ENCODE peak calls at places on chromosome 6, in nine cellular contexts. E, P, B, L, R, N, Q, H and U are unnamed samples.

GRCh38 chr6:133646021-133646682 is 242.8 kb upstream of the TCF21 start:
- DNase-seq in Q (no peak), L (no peak), N (no peak), H (no peak), E (no peak), B (no peak), P (no peak), R (no peak), U (no peak)

GRCh38 chr6:89828988-89829590 is 591 bp upstream of the CASP8AP2 start:
- DNase-seq in R (no peak), Q (no peak), N (no peak), H (peak; percentile 26), L (peak; percentile 25), B (no peak), P (no peak), E (no peak), U (no peak)

GRCh38 chr6:144377586-144377985 is 92.5 kb downstream of the UTRN start:
- DNase-seq in H (no peak), E (no peak), Q (no peak), P (no peak), R (no peak), N (no peak), B (no peak), L (no peak), U (no peak)

GRCh38 chr6:169891421-169891820 is 140.0 kb downstream of the ERMARD start:
- DNase-seq in R (no peak), L (no peak), H (no peak), N (no peak), E (no peak), Q (no peak), P (no peak), B (no peak), U (peak; percentile 25)

GRCh38 chr6:111549744-111550143 is 55.9 kb downstream of the TRAF3IP2 start:
- DNase-seq in H (no peak), Q (no peak), N (no peak), E (no peak), L (no peak), B (no peak), R (no peak), P (no peak), U (no peak)

GRCh38 chr6:106334646-106335448 is 9.3 kb upstream of the ATG5 start:
- DNase-seq in H (peak; percentile 24), E (no peak), N (no peak), P (no peak), B (peak; percentile 51), L (peak; percentile 61), Q (peak; percentile 17), R (peak; percentile 50), U (no peak)

GRCh38 chr6:129644567-129645015 is 65.4 kb downstream of the ARHGAP18 start:
- DNase-seq in Q (no peak), H (no peak), E (no peak), P (no peak), N (no peak), R (no peak), L (no peak), B (no peak), U (no peak)

GRCh38 chr6:34718867-34719441 is 22.4 kb upstream of the ILRUN start:
- DNase-seq in R (no peak), L (no peak), N (no peak), Q (no peak), H (no peak), E (no peak), B (no peak), P (no peak), U (no peak)

GRCh38 chr6:73739097-73739496 is 43.1 kb downstream of the CD109 start:
- DNase-seq in P (no peak), Q (no peak), R (no peak), N (no peak), B (no peak), L (peak; percentile 36), H (no peak), E (no peak), U (no peak)

GRCh38 chr6:40717411-40718057 is 130.4 kb upstream of the LRFN2 start:
- DNase-seq in L (no peak), N (no peak), R (no peak), H (no peak), P (no peak), E (no peak), B (no peak), Q (no peak), U (no peak)

GRCh38 chr6:170136541-170137175 is 154.2 kb downstream of the DLL1 start:
- DNase-seq in L (no peak), B (peak; percentile 32), H (peak; percentile 10), P (peak; percentile 18), E (no peak), Q (no peak), R (peak; percentile 1), N (no peak), U (peak; percentile 67)

GRCh38 chr6:116327803-116328527 is 42.8 kb upstream of the DSE start:
- DNase-seq in N (no peak), E (no peak), P (no peak), B (no peak), L (no peak), H (no peak), R (no peak), Q (no peak), U (no peak)

GRCh38 chr6:135623979-135624378 is 126.4 kb upstream of the AHI1 start:
- DNase-seq in P (no peak), N (no peak), E (no peak), B (no peak), Q (no peak), L (no peak), R (no peak), H (no peak), U (no peak)

GRCh38 chr6:14635933-14636599 is 518.5 kb downstream of the CD83 start:
- DNase-seq in E (no peak), P (no peak), H (no peak), Q (no peak), L (peak; percentile 43), R (no peak), N (no peak), B (no peak), U (no peak)

GRCh38 chr6:125104425-125104824 is 49.1 kb upstream of the TPD52L1 start:
- DNase-seq in B (no peak), H (no peak), P (no peak), Q (no peak), N (no peak), E (no peak), R (no peak), L (no peak), U (no peak)

GRCh38 chr6:43993881-43994523 is 133.2 kb downstream of the MRPL14 start:
- DNase-seq in R (no peak), N (no peak), E (peak; percentile 46), H (no peak), Q (no peak), L (no peak), P (peak; percentile 15), B (peak; percentile 20), U (no peak)

GRCh38 chr6:34072727-34073126 is 73.2 kb downstream of the GRM4 start:
- DNase-seq in R (no peak), P (no peak), H (no peak), B (no peak), N (no peak), L (no peak), Q (no peak), E (no peak), U (no peak)

GRCh38 chr6:140252099-140252498 is 877.7 kb upstream of the CITED2 start:
- DNase-seq in N (no peak), L (no peak), R (no peak), B (no peak), E (no peak), H (no peak), P (no peak), Q (no peak), U (no peak)

DNA sequence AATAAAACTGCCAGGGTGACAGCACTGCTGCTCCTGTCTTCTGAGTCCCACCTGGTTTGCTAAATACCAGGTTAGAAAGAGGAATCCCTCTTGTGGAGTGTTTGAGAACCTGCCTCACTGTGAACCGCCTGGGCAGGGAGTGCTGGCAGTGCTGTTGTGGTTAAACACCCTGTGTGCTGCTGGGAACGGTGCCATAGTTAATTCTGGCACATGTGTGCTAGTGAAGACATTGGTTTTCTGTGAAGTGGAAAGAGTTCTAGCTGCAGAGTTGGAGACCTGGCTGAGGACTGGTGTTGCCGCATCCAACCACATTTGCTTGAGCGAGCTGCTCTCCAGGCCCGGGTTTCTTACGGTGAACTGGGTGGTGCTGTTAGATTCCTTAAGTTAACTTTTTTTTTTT is 72.7 kb downstream of the IGF2R start:
- DNase-seq in L (no peak), H (no peak), Q (peak; percentile 38), E (peak; percentile 63), B (no peak), R (peak; percentile 73), N (peak; percentile 76), P (no peak), U (no peak)
- TF ChIP-seq CTCF in L (no peak), H (no peak), Q (no peak), E (peak; percentile 49), B (no peak), R (no peak), N (no peak), P (no peak), U (no peak)

GRCh38 chr6:68313911-68314310 is 321.2 kb upstream of the ADGRB3 start:
- DNase-seq in E (no peak), B (no peak), R (no peak), L (no peak), N (no peak), P (no peak), H (no peak), Q (no peak), U (no peak)
- TF ChIP-seq CTCF in E (no peak), B (no peak), R (no peak), L (peak; percentile 47), N (no peak), P (no peak), H (no peak), Q (no peak), U (peak; percentile 63)

DNA sequence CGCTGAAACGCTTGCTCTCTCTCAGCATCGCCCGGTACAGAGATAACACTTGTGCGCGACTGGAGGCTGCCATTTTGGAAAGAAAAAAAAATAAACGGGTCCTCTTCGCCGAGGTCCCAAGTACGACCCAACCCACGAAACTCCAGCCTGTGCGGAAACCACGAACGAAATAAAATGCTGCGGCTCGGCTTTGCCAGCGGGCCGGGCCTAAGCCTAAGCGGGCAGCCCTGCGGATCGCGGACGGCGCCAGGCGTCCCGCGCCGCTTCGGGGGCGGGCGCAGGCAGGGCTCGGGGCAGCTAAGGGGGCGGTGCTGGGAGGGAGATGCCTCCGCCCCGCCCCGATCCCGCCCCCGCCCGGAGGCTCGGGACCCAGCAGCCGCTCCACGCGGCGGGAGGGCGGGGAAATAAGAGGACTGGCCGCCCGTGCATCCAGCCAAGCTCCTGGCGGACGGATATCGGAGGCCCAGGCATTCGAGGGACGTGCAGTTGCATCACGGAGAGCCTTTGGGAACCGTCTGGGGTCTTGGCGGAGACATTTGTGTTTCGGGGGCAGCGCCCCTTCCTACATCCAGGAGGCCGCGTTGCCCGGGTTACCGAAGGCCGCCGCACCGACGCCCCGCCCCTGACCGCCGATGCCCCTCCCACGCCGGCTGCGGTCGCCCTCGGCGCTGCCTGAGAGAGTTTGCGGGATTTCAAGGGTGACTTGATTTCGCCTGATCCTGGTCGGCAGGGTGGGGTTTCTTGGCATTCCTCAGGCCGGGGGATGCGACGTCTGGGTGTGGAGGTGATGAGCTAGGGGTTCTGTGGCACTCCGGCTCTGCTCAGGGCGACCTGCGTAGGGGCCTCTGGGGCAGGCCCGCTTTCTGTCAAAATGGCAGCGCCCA is at the start of the genes FARS2 and LYRM4:
- DNase-seq in P (peak; percentile 85), Q (peak; percentile 91), B (peak; percentile 96), N (peak; percentile 76), R (peak; percentile 85), H (peak; percentile 95), L (peak; percentile 91), E (peak; percentile 92), U (peak; percentile 93)
- TF ChIP-seq CTCF in P (peak; percentile 48), Q (no peak), B (peak; percentile 7), N (no peak), R (no peak), H (peak; percentile 63), L (peak; percentile 11), E (no peak), U (peak; percentile 72)

GRCh38 chr6:75504902-75505233 is 11.3 kb upstream of the FILIP1 start:
- DNase-seq in B (no peak), E (no peak), Q (no peak), N (no peak), R (no peak), P (peak; percentile 49), L (no peak), H (no peak), U (no peak)
- TF ChIP-seq CTCF in B (peak; percentile 11), E (peak; percentile 55), Q (peak; percentile 63), N (no peak), R (no peak), P (peak; percentile 56), L (peak; percentile 8), H (no peak), U (no peak)